ENCODE peak calls at places on chromosomes 1 and 21, in eight cellular contexts. B is stimulated activated CD4-positive, alpha-beta T cell treated with anti-CD3 and anti-CD28 coated beads, TNF-alpha, amount 100 ng/mL, for 48 hours; G is lower lobe of right lung; H is thoracic aorta; K is HEK293T; A is HT-29; Q is activated T-helper 1 cell treated with anti-CD3 and anti-CD28 coated beads, Interleukin-2, amount 50 U/mL, for 16 hours; I is activated CD4-positive, CD25-positive, alpha-beta regulatory T cell. Z is an unnamed sample.
A peak's percentile ranks its signal among the peaks of the same experiment; 100 is the strongest.

GRCh38 chr1:19639999-19640362 is 4.1 kb upstream of the NBL1 start:
- DNase-seq in B (no peak), G (no peak), H (no peak), K (no peak), A (no peak), Q (no peak), I (no peak), Z (no peak)

GRCh38 chr1:56095924-56096655 is 483.3 kb downstream of the PLPP3 start:
- DNase-seq in B (no peak), G (no peak), H (no peak), K (no peak), A (no peak), Q (no peak), I (no peak), Z (no peak)

GRCh38 chr1:20704390-20705301 is 13.2 kb downstream of the KIF17 start:
- DNase-seq in B (no peak), G (no peak), H (no peak), K (no peak), A (no peak), Q (no peak), I (no peak), Z (no peak)

GRCh38 chr1:51969038-51969705 is 21.3 kb downstream of the RAB3B start:
- DNase-seq in B (no peak), G (no peak), H (no peak), K (no peak), A (no peak), Q (no peak), I (no peak), Z (no peak)

GRCh38 chr1:23634840-23635642 is 56.6 kb upstream of the RPL11 start:
- DNase-seq in B (no peak), G (no peak), H (peak; percentile 37), K (peak; percentile 82), A (peak; percentile 67), Q (no peak), I (no peak), Z (peak; percentile 73)

GRCh38 chr1:27400035-27400962 is 7.9 kb downstream of the GPR3 start:
- DNase-seq in B (no peak), G (no peak), H (no peak), K (no peak), A (no peak), Q (no peak), I (no peak), Z (no peak)

GRCh38 chr1:240128361-240128760 is 36.7 kb downstream of the FMN2 start:
- DNase-seq in B (no peak), G (no peak), H (no peak), K (no peak), A (no peak), Q (no peak), I (no peak), Z (no peak)

GRCh38 chr1:29767769-29768425 is 531.6 kb downstream of the PTPRU start:
- DNase-seq in B (no peak), G (no peak), H (no peak), K (no peak), A (no peak), Q (no peak), I (no peak), Z (no peak)

GRCh38 chr1:44536357-44536756 is 131.3 kb downstream of the RNF220 start:
- DNase-seq in B (no peak), G (no peak), H (no peak), K (no peak), A (no peak), Q (no peak), I (no peak), Z (no peak)

GRCh38 chr1:159040206-159040605 is 30.5 kb downstream of the IFI16 start:
- DNase-seq in B (no peak), G (no peak), H (no peak), K (no peak), A (no peak), Q (no peak), I (no peak), Z (no peak)

GRCh38 chr1:198253668-198254067 is 96.9 kb downstream of the NEK7 start:
- DNase-seq in B (no peak), G (no peak), H (no peak), K (no peak), A (no peak), Q (no peak), I (no peak), Z (no peak)

GRCh38 chr1:233197940-233198339 is 97.6 kb downstream of the PCNX2 start:
- DNase-seq in B (no peak), G (no peak), H (no peak), K (no peak), A (no peak), Q (no peak), I (no peak), Z (no peak)

GRCh38 chr1:40736085-40736531 is 44.6 kb downstream of the NFYC start:
- DNase-seq in B (no peak), G (no peak), H (no peak), K (no peak), A (no peak), Q (no peak), I (no peak), Z (no peak)

GRCh38 chr1:201939271-201939973 is 6.9 kb downstream of the LMOD1 start:
- DNase-seq in B (no peak), G (no peak), H (no peak), K (no peak), A (no peak), Q (no peak), I (no peak), Z (no peak)

GRCh38 chr1:161166669-161167548 is 683 bp downstream of the PPOX start:
- DNase-seq in B (no peak), G (no peak), H (no peak), K (peak; percentile 45), A (peak; percentile 26), Q (no peak), I (no peak), Z (no peak)

GRCh38 chr21:41167348-41168342 is at the start of gene BACE2:
- DNase-seq in B (peak; percentile 15), G (peak; percentile 79), H (no peak), K (peak; percentile 72), A (peak; percentile 51), Q (no peak), I (no peak), Z (no peak)

GRCh38 chr1:18108313-18109057 is 887 bp downstream of the IGSF21 start:
- DNase-seq in B (no peak), G (no peak), H (no peak), K (no peak), A (no peak), Q (no peak), I (no peak), Z (no peak)